ENCODE peak calls at places on chromosomes 11 and 22, in four cellular contexts. One of them, this sample, is unnamed.

GRCh38 chr11:12207384-12208150 is 97.2 kb downstream of the MICAL2 start:
- DNase-seq in activated CD4-positive, alpha-beta T cell treated with anti-CD3 and anti-CD28 coated beads, Interleukin-2, amount 50 U/mL, for 1 hour: no peak
- DNase-seq in heart left ventricle: no peak
- DNase-seq in GM03348: peak; percentile 49
- DNase-seq in this sample: no peak

GRCh38 chr22:22109693-22110466 is 127.3 kb upstream of the TOP3B start:
- DNase-seq in activated CD4-positive, alpha-beta T cell treated with anti-CD3 and anti-CD28 coated beads, Interleukin-2, amount 50 U/mL, for 1 hour: no peak
- DNase-seq in heart left ventricle: no peak
- DNase-seq in GM03348: no peak
- DNase-seq in this sample: no peak

GRCh38 chr22:21624120-21624879 is 5.5 kb downstream of the YDJC start:
- DNase-seq in activated CD4-positive, alpha-beta T cell treated with anti-CD3 and anti-CD28 coated beads, Interleukin-2, amount 50 U/mL, for 1 hour: peak; percentile 51
- DNase-seq in heart left ventricle: peak; percentile 50
- DNase-seq in GM03348: peak; percentile 36
- DNase-seq in this sample: peak; percentile 33

GRCh38 chr11:11620966-11621880 is 582 bp downstream of the GALNT18 start:
- DNase-seq in activated CD4-positive, alpha-beta T cell treated with anti-CD3 and anti-CD28 coated beads, Interleukin-2, amount 50 U/mL, for 1 hour: no peak
- DNase-seq in heart left ventricle: peak; percentile 58
- DNase-seq in GM03348: peak; percentile 28
- DNase-seq in this sample: no peak

GRCh38 chr11:82733444-82734119 is at the start of gene FAM181B:
- DNase-seq in activated CD4-positive, alpha-beta T cell treated with anti-CD3 and anti-CD28 coated beads, Interleukin-2, amount 50 U/mL, for 1 hour: peak; percentile 21
- DNase-seq in heart left ventricle: peak; percentile 39
- DNase-seq in GM03348: peak; percentile 35
- DNase-seq in this sample: no peak

GRCh38 chr11:102539567-102539966 is 9.0 kb upstream of the MMP7 start:
- DNase-seq in activated CD4-positive, alpha-beta T cell treated with anti-CD3 and anti-CD28 coated beads, Interleukin-2, amount 50 U/mL, for 1 hour: no peak
- DNase-seq in heart left ventricle: no peak
- DNase-seq in GM03348: no peak
- DNase-seq in this sample: no peak

GRCh38 chr11:64290894-64291745 is at the start of gene KCNK4:
- DNase-seq in activated CD4-positive, alpha-beta T cell treated with anti-CD3 and anti-CD28 coated beads, Interleukin-2, amount 50 U/mL, for 1 hour: no peak
- DNase-seq in heart left ventricle: no peak
- DNase-seq in GM03348: no peak
- DNase-seq in this sample: no peak

GRCh38 chr11:76159303-76159937 is 46.9 kb downstream of the WNT11 start:
- DNase-seq in activated CD4-positive, alpha-beta T cell treated with anti-CD3 and anti-CD28 coated beads, Interleukin-2, amount 50 U/mL, for 1 hour: no peak
- DNase-seq in heart left ventricle: peak; percentile 22
- DNase-seq in GM03348: no peak
- DNase-seq in this sample: no peak

GRCh38 chr22:36329217-36330078 is 58.3 kb downstream of the MYH9 start:
- DNase-seq in activated CD4-positive, alpha-beta T cell treated with anti-CD3 and anti-CD28 coated beads, Interleukin-2, amount 50 U/mL, for 1 hour: peak; percentile 86
- DNase-seq in heart left ventricle: peak; percentile 78
- DNase-seq in GM03348: peak; percentile 83
- DNase-seq in this sample: peak; percentile 81

GRCh38 chr22:50568626-50569025 is 5.9 kb upstream of the SYCE3 start:
- DNase-seq in activated CD4-positive, alpha-beta T cell treated with anti-CD3 and anti-CD28 coated beads, Interleukin-2, amount 50 U/mL, for 1 hour: no peak
- DNase-seq in heart left ventricle: no peak
- DNase-seq in GM03348: no peak
- DNase-seq in this sample: no peak

GRCh38 chr11:122850076-122850631 is 11.9 kb downstream of the CRTAM start:
- DNase-seq in activated CD4-positive, alpha-beta T cell treated with anti-CD3 and anti-CD28 coated beads, Interleukin-2, amount 50 U/mL, for 1 hour: no peak
- DNase-seq in heart left ventricle: no peak
- DNase-seq in GM03348: peak; percentile 13
- DNase-seq in this sample: peak; percentile 34

GRCh38 chr11:122750047-122750446 is 88.3 kb upstream of the CRTAM start:
- DNase-seq in activated CD4-positive, alpha-beta T cell treated with anti-CD3 and anti-CD28 coated beads, Interleukin-2, amount 50 U/mL, for 1 hour: no peak
- DNase-seq in heart left ventricle: no peak
- DNase-seq in GM03348: no peak
- DNase-seq in this sample: peak; percentile 17

GRCh38 chr22:17980638-17981051 is 43.7 kb downstream of the MICAL3 start:
- DNase-seq in activated CD4-positive, alpha-beta T cell treated with anti-CD3 and anti-CD28 coated beads, Interleukin-2, amount 50 U/mL, for 1 hour: peak; percentile 46
- DNase-seq in heart left ventricle: no peak
- DNase-seq in GM03348: peak; percentile 57
- DNase-seq in this sample: peak; percentile 35

GRCh38 chr11:102676086-102676485 is 29.5 kb downstream of the MMP27 start:
- DNase-seq in activated CD4-positive, alpha-beta T cell treated with anti-CD3 and anti-CD28 coated beads, Interleukin-2, amount 50 U/mL, for 1 hour: no peak
- DNase-seq in heart left ventricle: no peak
- DNase-seq in GM03348: no peak
- DNase-seq in this sample: no peak

GRCh38 chr11:533049-533585 is 2.3 kb downstream of the HRAS start:
- DNase-seq in activated CD4-positive, alpha-beta T cell treated with anti-CD3 and anti-CD28 coated beads, Interleukin-2, amount 50 U/mL, for 1 hour: no peak
- DNase-seq in heart left ventricle: no peak
- DNase-seq in GM03348: no peak
- DNase-seq in this sample: no peak

GRCh38 chr11:107385361-107385982 is 72.2 kb downstream of the CWF19L2 start:
- DNase-seq in activated CD4-positive, alpha-beta T cell treated with anti-CD3 and anti-CD28 coated beads, Interleukin-2, amount 50 U/mL, for 1 hour: no peak
- DNase-seq in heart left ventricle: no peak
- DNase-seq in GM03348: peak; percentile 20
- DNase-seq in this sample: no peak

GRCh38 chr11:64598106-64598796 is 7.2 kb downstream of the SLC22A12 start:
- DNase-seq in activated CD4-positive, alpha-beta T cell treated with anti-CD3 and anti-CD28 coated beads, Interleukin-2, amount 50 U/mL, for 1 hour: no peak
- DNase-seq in heart left ventricle: peak; percentile 9
- DNase-seq in GM03348: no peak
- DNase-seq in this sample: no peak

GRCh38 chr11:66136752-66137123 is 66.7 kb downstream of the PACS1 start:
- DNase-seq in activated CD4-positive, alpha-beta T cell treated with anti-CD3 and anti-CD28 coated beads, Interleukin-2, amount 50 U/mL, for 1 hour: no peak
- DNase-seq in heart left ventricle: no peak
- DNase-seq in GM03348: no peak
- DNase-seq in this sample: no peak

GRCh38 chr22:25488244-25489020 is 76.0 kb upstream of the GRK3 start:
- DNase-seq in activated CD4-positive, alpha-beta T cell treated with anti-CD3 and anti-CD28 coated beads, Interleukin-2, amount 50 U/mL, for 1 hour: no peak
- DNase-seq in heart left ventricle: peak; percentile 83
- DNase-seq in GM03348: peak; percentile 27
- DNase-seq in this sample: no peak

GRCh38 chr22:24140357-24140756 is 40.9 kb upstream of the SUSD2 start:
- DNase-seq in activated CD4-positive, alpha-beta T cell treated with anti-CD3 and anti-CD28 coated beads, Interleukin-2, amount 50 U/mL, for 1 hour: no peak
- DNase-seq in heart left ventricle: no peak
- DNase-seq in GM03348: no peak
- DNase-seq in this sample: no peak

GRCh38 chr11:12868315-12869073 is 140.6 kb upstream of the RASSF10 start:
- DNase-seq in activated CD4-positive, alpha-beta T cell treated with anti-CD3 and anti-CD28 coated beads, Interleukin-2, amount 50 U/mL, for 1 hour: no peak
- DNase-seq in heart left ventricle: no peak
- DNase-seq in GM03348: no peak
- DNase-seq in this sample: no peak

GRCh38 chr11:120513436-120514315 is 2.1 kb downstream of the GRIK4 start:
- DNase-seq in activated CD4-positive, alpha-beta T cell treated with anti-CD3 and anti-CD28 coated beads, Interleukin-2, amount 50 U/mL, for 1 hour: no peak
- DNase-seq in heart left ventricle: no peak
- DNase-seq in GM03348: no peak
- DNase-seq in this sample: no peak

GRCh38 chr22:46557736-46558480 is 20.5 kb upstream of the CELSR1 start:
- DNase-seq in activated CD4-positive, alpha-beta T cell treated with anti-CD3 and anti-CD28 coated beads, Interleukin-2, amount 50 U/mL, for 1 hour: no peak
- DNase-seq in heart left ventricle: peak; percentile 26
- DNase-seq in GM03348: no peak
- DNase-seq in this sample: no peak

GRCh38 chr11:17921620-17922473 is 91.0 kb downstream of the SERGEF start:
- DNase-seq in activated CD4-positive, alpha-beta T cell treated with anti-CD3 and anti-CD28 coated beads, Interleukin-2, amount 50 U/mL, for 1 hour: no peak
- DNase-seq in heart left ventricle: no peak
- DNase-seq in GM03348: peak; percentile 44
- DNase-seq in this sample: no peak

GRCh38 chr11:13449522-13449921 is 13.5 kb downstream of the BTBD10 start:
- DNase-seq in activated CD4-positive, alpha-beta T cell treated with anti-CD3 and anti-CD28 coated beads, Interleukin-2, amount 50 U/mL, for 1 hour: no peak
- DNase-seq in heart left ventricle: no peak
- DNase-seq in GM03348: no peak
- DNase-seq in this sample: no peak